ENCODE peak calls at places on chromosome 14, in six cellular contexts. U is activated T-cell treated with anti-CD3 and anti-CD28 coated beads, Interleukin-2, amount 50 U/mL, for 24 hours; M is CD8-positive, alpha-beta memory T cell; Q is natural killer cell; W is GM23338; C is neural crest cell. F is an unnamed sample.

GRCh38 chr14:63840981-63841380 is 11.8 kb upstream of the SYNE2 start:
- DNase-seq in U (peak; percentile 47), M (peak; percentile 66), Q (peak; percentile 68), W (peak; percentile 84), C (no peak), F (peak; percentile 55)

GRCh38 chr14:23164250-23164649 is 19.2 kb downstream of the SLC7A8 start:
- DNase-seq in U (no peak), M (no peak), Q (no peak), W (no peak), C (no peak), F (no peak)

GRCh38 chr14:58288106-58288792 is 10.1 kb upstream of the ARID4A start:
- DNase-seq in U (no peak), M (no peak), Q (no peak), W (no peak), C (no peak), F (no peak)

GRCh38 chr14:63770187-63770807 is 42.4 kb upstream of the SGPP1 start:
- DNase-seq in U (no peak), M (peak; percentile 27), Q (peak; percentile 23), W (peak; percentile 67), C (peak; percentile 19), F (peak; percentile 82)

GRCh38 chr14:61542848-61543790 is 152.2 kb upstream of the HIF1A start:
- DNase-seq in U (no peak), M (no peak), Q (no peak), W (no peak), C (no peak), F (no peak)

GRCh38 chr14:86788229-86788628 is 1204.8 kb downstream of the GALC start:
- DNase-seq in U (no peak), M (no peak), Q (no peak), W (no peak), C (no peak), F (no peak)

GRCh38 chr14:23406244-23406643 is 1.8 kb downstream of the MYH6 start:
- DNase-seq in U (no peak), M (no peak), Q (no peak), W (no peak), C (no peak), F (no peak)

GRCh38 chr14:54174437-54174836 is 217.8 kb upstream of the BMP4 start:
- DNase-seq in U (no peak), M (no peak), Q (no peak), W (no peak), C (no peak), F (no peak)

GRCh38 chr14:72714871-72715214 is 179.1 kb downstream of the DPF3 start:
- DNase-seq in U (no peak), M (no peak), Q (peak; percentile 22), W (no peak), C (no peak), F (no peak)

GRCh38 chr14:71711131-71711530 is 221.1 kb upstream of the RGS6 start:
- DNase-seq in U (no peak), M (no peak), Q (no peak), W (no peak), C (no peak), F (peak; percentile 61)

GRCh38 chr14:101876539-101876938 is 87.8 kb upstream of the DYNC1H1 start:
- DNase-seq in U (peak; percentile 70), M (peak; percentile 59), Q (peak; percentile 58), W (no peak), C (no peak), F (peak; percentile 92)

GRCh38 chr14:105166571-105167302 is 1.8 kb downstream of the JAG2 start:
- DNase-seq in U (no peak), M (no peak), Q (no peak), W (no peak), C (no peak), F (no peak)